ENCODE peak calls at places on chromosomes 13 and 19, in eight cellular contexts. W is omental fat pad; X is right cardiac atrium; K is HepG2; Z is activated CD8-positive, alpha-beta T cell treated with anti-CD3 and anti-CD28 coated beads, Interleukin-2, amount 10 ng/mL, durations not matched to agents 7 days and 5 days; D is stimulated activated naive B cell treated with anti-CD40 and anti-IgM and Interleukin-4, amounts not matched to agents 10 μg/mL and 1 μg/mL and 100 μg/mL, for 72 hours; N is activated naive CD4-positive, alpha-beta T cell treated with anti-CD3 and anti-CD28 coated beads, Interleukin-2, amount 50 U/mL, for 72 hours; O is activated T-cell treated with anti-CD3 and anti-CD28 coated beads, Interleukin-2, amount 50 U/mL, for 72 hours. T is an unnamed sample.

GRCh38 chr13:42380420-42381164 is 108.6 kb downstream of the AKAP11 start:
- ATAC-seq in N (no peak), W (no peak), K (no peak), O (no peak), X (no peak), Z (no peak), D (peak), T (peak)

GRCh38 chr13:77378662-77379061 is 51.8 kb upstream of the MYCBP2 start:
- ATAC-seq in Z (no peak), N (no peak), D (no peak), X (no peak), O (no peak), W (no peak), K (no peak), T (no peak)

GRCh38 chr13:100454876-100455275 is 133.7 kb downstream of the GGACT start:
- ATAC-seq in N (peak), D (no peak), W (no peak), X (no peak), K (no peak), O (no peak), Z (no peak), T (no peak)

GRCh38 chr13:50230365-50230978 is 215.2 kb downstream of the KCNRG start:
- ATAC-seq in D (peak), W (peak), O (peak), N (peak), K (peak), Z (peak), X (peak), T (peak)

GRCh38 chr19:18224525-18225354 is 1.5 kb downstream of the PDE4C start:
- ATAC-seq in W (peak), X (peak), D (peak), O (peak), N (peak), K (peak), Z (peak), T (peak)

GRCh38 chr19:23415561-23416191 is 20.4 kb upstream of the ZNF91 start:
- ATAC-seq in X (peak), K (no peak), Z (no peak), W (peak), D (peak), O (peak), N (peak), T (peak)

GRCh38 chr13:47168086-47168485 is 271.2 kb upstream of the HTR2A start:
- ATAC-seq in X (no peak), O (no peak), K (no peak), Z (no peak), N (no peak), W (no peak), D (no peak), T (no peak)

GRCh38 chr13:36848228-36848982 is 29.4 kb downstream of the RFXAP start:
- ATAC-seq in X (peak), D (peak), K (peak), Z (peak), O (peak), W (no peak), N (peak), T (peak)

GRCh38 chr19:3045885-3046603 is 16.3 kb downstream of the TLE5 start:
- ATAC-seq in O (no peak), D (no peak), K (peak), X (no peak), Z (no peak), W (peak), N (no peak), T (no peak)

GRCh38 chr19:13398780-13399726 is 107.2 kb downstream of the CACNA1A start:
- ATAC-seq in Z (no peak), K (no peak), X (peak), O (no peak), N (no peak), W (peak), D (no peak), T (no peak)

GRCh38 chr13:103403148-103403740 is 337.0 kb upstream of the SLC10A2 start:
- ATAC-seq in D (no peak), K (no peak), X (no peak), W (no peak), O (no peak), N (no peak), Z (no peak), T (no peak)

GRCh38 chr13:42305503-42305902 is 33.6 kb downstream of the AKAP11 start:
- ATAC-seq in Z (no peak), D (peak), K (no peak), O (peak), W (no peak), N (peak), X (no peak), T (no peak)

GRCh38 chr19:47518139-47518538 is 3.3 kb upstream of the NAPA start:
- ATAC-seq in X (no peak), N (no peak), Z (peak), K (no peak), D (peak), W (no peak), O (no peak), T (peak)

GRCh38 chr19:34171539-34171876 is 796 bp upstream of the LSM14A start:
- ATAC-seq in D (peak), Z (peak), W (peak), X (peak), N (peak), K (no peak), O (peak), T (peak)

GRCh38 chr19:42242512-42243409 is at the start of gene GSK3A:
- ATAC-seq in X (peak), O (peak), N (peak), D (peak), W (peak), Z (peak), K (peak), T (peak)

GRCh38 chr19:6521718-6522646 is 8.8 kb upstream of the TNFSF9 start:
- ATAC-seq in Z (peak), D (peak), X (no peak), W (no peak), O (peak), K (no peak), N (no peak), T (peak)

GRCh38 chr19:4704317-4704673 is 19.3 kb downstream of the DPP9 start:
- ATAC-seq in D (no peak), N (no peak), O (no peak), K (no peak), Z (no peak), X (peak), W (no peak), T (no peak)

GRCh38 chr13:25237083-25237482 is 50.2 kb downstream of the MTMR6 start:
- ATAC-seq in Z (no peak), X (no peak), W (no peak), N (no peak), K (no peak), O (no peak), D (no peak), T (no peak)

GRCh38 chr19:33859016-33859415 is 62.3 kb downstream of the KCTD15 start:
- ATAC-seq in N (no peak), W (no peak), X (no peak), D (no peak), O (no peak), Z (no peak), K (no peak), T (no peak)

GRCh38 chr13:43895940-43896339 is 16.2 kb downstream of the LACC1 start:
- ATAC-seq in X (no peak), D (no peak), O (no peak), N (no peak), K (no peak), Z (no peak), W (no peak), T (no peak)

GRCh38 chr13:44068169-44068568 is 188.5 kb downstream of the LACC1 start:
- ATAC-seq in N (no peak), K (no peak), D (no peak), W (no peak), X (no peak), O (no peak), Z (no peak), T (no peak)

GRCh38 chr19:51687791-51688664 is 5.1 kb upstream of the SPACA6 start:
- ATAC-seq in X (peak), W (peak), O (no peak), K (peak), N (no peak), Z (no peak), D (no peak), T (no peak)

GRCh38 chr19:28289294-28290063 is 923.5 kb downstream of the UQCRFS1 start:
- ATAC-seq in K (no peak), N (no peak), W (no peak), O (no peak), D (no peak), X (no peak), Z (no peak), T (no peak)

GRCh38 chr13:27406178-27406939 is 18.1 kb upstream of the GTF3A start:
- ATAC-seq in Z (peak), O (peak), X (peak), K (no peak), N (peak), D (peak), W (no peak), T (peak)

GRCh38 chr19:39372941-39373340 is 18.0 kb downstream of the PAF1 start:
- ATAC-seq in X (peak), Z (no peak), W (peak), D (no peak), K (no peak), O (no peak), N (no peak), T (no peak)

GRCh38 chr13:60691268-60691667 is 294.2 kb downstream of the TDRD3 start:
- ATAC-seq in N (peak), D (no peak), X (no peak), K (no peak), Z (no peak), O (peak), W (no peak), T (no peak)

GRCh38 chr19:19040417-19040816 is 7.0 kb downstream of the ARMC6 start:
- ATAC-seq in X (peak), D (no peak), O (no peak), K (peak), Z (no peak), N (no peak), W (peak), T (no peak)

GRCh38 chr19:49231804-49232203 is 74.2 kb downstream of the TRPM4 start:
- ATAC-seq in O (peak), Z (no peak), X (no peak), W (no peak), K (no peak), N (peak), D (peak), T (peak)

GRCh38 chr13:22194106-22194810 is 523.4 kb downstream of the FGF9 start:
- ATAC-seq in N (no peak), K (no peak), O (no peak), D (no peak), Z (no peak), W (no peak), X (peak), T (no peak)

GRCh38 chr19:55909801-55910200 is 22.3 kb downstream of the NLRP13 start:
- ATAC-seq in W (no peak), Z (no peak), D (no peak), K (no peak), O (no peak), X (no peak), N (no peak), T (no peak)